ENCODE peak calls at places on chromosome 1, in five cellular contexts. One of them, this sample, is unnamed.
A peak's percentile ranks its signal among the peaks of the same experiment; 100 is the strongest.

GRCh38 chr1:208093754-208094719 is 150.1 kb downstream of the PLXNA2 start:
- DNase-seq in NCI-H1105 treated with DMSO at 0.1 percent for 48 hours: peak; percentile 62
- DNase-seq in PC-3: peak; percentile 72
- DNase-seq in activated T-helper 1 cell treated with Interleukin-2 at 50 U/mL for 16 hours: peak; percentile 7
- DNase-seq in NCI-H446: peak; percentile 67
- DNase-seq in this sample: peak; percentile 15

GRCh38 chr1:97901017-97901658 is 19.7 kb downstream of the DPYD start:
- DNase-seq in NCI-H1105 treated with DMSO at 0.1 percent for 48 hours: no peak
- DNase-seq in PC-3: no peak
- DNase-seq in NCI-H446: no peak
- DNase-seq in activated T-helper 1 cell treated with Interleukin-2 at 50 U/mL for 16 hours: no peak
- DNase-seq in this sample: peak; percentile 77

GRCh38 chr1:41672173-41672572 is 187.7 kb upstream of the EDN2 start:
- DNase-seq in activated T-helper 1 cell treated with Interleukin-2 at 50 U/mL for 16 hours: no peak
- DNase-seq in NCI-H1105 treated with DMSO at 0.1 percent for 48 hours: no peak
- DNase-seq in PC-3: peak; percentile 94
- DNase-seq in NCI-H446: no peak
- DNase-seq in this sample: no peak

GRCh38 chr1:77899647-77900320 is 11.4 kb downstream of the NEXN start:
- DNase-seq in activated T-helper 1 cell treated with Interleukin-2 at 50 U/mL for 16 hours: no peak
- DNase-seq in NCI-H446: no peak
- DNase-seq in PC-3: peak; percentile 65
- DNase-seq in NCI-H1105 treated with DMSO at 0.1 percent for 48 hours: no peak
- DNase-seq in this sample: peak; percentile 62

GRCh38 chr1:98399219-98399618 is 262.3 kb upstream of the SNX7 start:
- DNase-seq in NCI-H1105 treated with DMSO at 0.1 percent for 48 hours: no peak
- DNase-seq in NCI-H446: no peak
- DNase-seq in PC-3: no peak
- DNase-seq in activated T-helper 1 cell treated with Interleukin-2 at 50 U/mL for 16 hours: no peak
- DNase-seq in this sample: peak; percentile 38

GRCh38 chr1:5843521-5844096 is 148.6 kb downstream of the NPHP4 start:
- DNase-seq in NCI-H1105 treated with DMSO at 0.1 percent for 48 hours: no peak
- DNase-seq in activated T-helper 1 cell treated with Interleukin-2 at 50 U/mL for 16 hours: no peak
- DNase-seq in PC-3: no peak
- DNase-seq in NCI-H446: no peak
- DNase-seq in this sample: no peak

GRCh38 chr1:207885129-207886032 is 25.5 kb downstream of the CD34 start:
- DNase-seq in activated T-helper 1 cell treated with Interleukin-2 at 50 U/mL for 16 hours: peak; percentile 53
- DNase-seq in PC-3: peak; percentile 90
- DNase-seq in NCI-H1105 treated with DMSO at 0.1 percent for 48 hours: peak; percentile 77
- DNase-seq in NCI-H446: peak; percentile 95
- DNase-seq in this sample: peak; percentile 81

GRCh38 chr1:156664046-156664948 is 12.9 kb downstream of the NES start:
- DNase-seq in PC-3: no peak
- DNase-seq in NCI-H1105 treated with DMSO at 0.1 percent for 48 hours: no peak
- DNase-seq in NCI-H446: no peak
- DNase-seq in activated T-helper 1 cell treated with Interleukin-2 at 50 U/mL for 16 hours: no peak
- DNase-seq in this sample: peak; percentile 55

GRCh38 chr1:212309967-212310366 is 24.8 kb downstream of the PPP2R5A start:
- DNase-seq in NCI-H446: no peak
- DNase-seq in NCI-H1105 treated with DMSO at 0.1 percent for 48 hours: no peak
- DNase-seq in activated T-helper 1 cell treated with Interleukin-2 at 50 U/mL for 16 hours: no peak
- DNase-seq in PC-3: no peak
- DNase-seq in this sample: no peak

GRCh38 chr1:85584264-85584781 is 3.8 kb downstream of the CCN1 start:
- DNase-seq in NCI-H1105 treated with DMSO at 0.1 percent for 48 hours: no peak
- DNase-seq in NCI-H446: no peak
- DNase-seq in PC-3: peak; percentile 90
- DNase-seq in activated T-helper 1 cell treated with Interleukin-2 at 50 U/mL for 16 hours: no peak
- DNase-seq in this sample: peak; percentile 86

GRCh38 chr1:8706995-8707396 is 110.4 kb downstream of the RERE start:
- DNase-seq in activated T-helper 1 cell treated with Interleukin-2 at 50 U/mL for 16 hours: no peak
- DNase-seq in NCI-H446: peak; percentile 92
- DNase-seq in PC-3: no peak
- DNase-seq in NCI-H1105 treated with DMSO at 0.1 percent for 48 hours: peak; percentile 98
- DNase-seq in this sample: no peak

GRCh38 chr1:40270152-40270834 is 12.3 kb downstream of the ZMPSTE24 start:
- DNase-seq in NCI-H446: no peak
- DNase-seq in NCI-H1105 treated with DMSO at 0.1 percent for 48 hours: no peak
- DNase-seq in PC-3: peak; percentile 24
- DNase-seq in activated T-helper 1 cell treated with Interleukin-2 at 50 U/mL for 16 hours: no peak
- DNase-seq in this sample: peak; percentile 49

GRCh38 chr1:17676387-17677060 is 78.6 kb upstream of the ACTL8 start:
- DNase-seq in NCI-H446: peak; percentile 33
- DNase-seq in activated T-helper 1 cell treated with Interleukin-2 at 50 U/mL for 16 hours: no peak
- DNase-seq in NCI-H1105 treated with DMSO at 0.1 percent for 48 hours: no peak
- DNase-seq in PC-3: no peak
- DNase-seq in this sample: no peak

GRCh38 chr1:28328228-28328648 is 602 bp upstream of the MED18 start:
- DNase-seq in NCI-H1105 treated with DMSO at 0.1 percent for 48 hours: no peak
- DNase-seq in PC-3: no peak
- DNase-seq in activated T-helper 1 cell treated with Interleukin-2 at 50 U/mL for 16 hours: no peak
- DNase-seq in NCI-H446: no peak
- DNase-seq in this sample: no peak

GRCh38 chr1:60130703-60131102 is 57.1 kb upstream of the C1orf87 start:
- DNase-seq in PC-3: peak; percentile 4
- DNase-seq in activated T-helper 1 cell treated with Interleukin-2 at 50 U/mL for 16 hours: no peak
- DNase-seq in NCI-H446: peak; percentile 31
- DNase-seq in NCI-H1105 treated with DMSO at 0.1 percent for 48 hours: no peak
- DNase-seq in this sample: no peak

GRCh38 chr1:17903386-17903785 is 148.3 kb downstream of the ACTL8 start:
- DNase-seq in PC-3: no peak
- DNase-seq in NCI-H1105 treated with DMSO at 0.1 percent for 48 hours: no peak
- DNase-seq in activated T-helper 1 cell treated with Interleukin-2 at 50 U/mL for 16 hours: no peak
- DNase-seq in NCI-H446: no peak
- DNase-seq in this sample: no peak

GRCh38 chr1:182616130-182617074 is 12.2 kb upstream of the RGS16 start:
- DNase-seq in activated T-helper 1 cell treated with Interleukin-2 at 50 U/mL for 16 hours: peak; percentile 76
- DNase-seq in NCI-H1105 treated with DMSO at 0.1 percent for 48 hours: peak; percentile 91
- DNase-seq in PC-3: no peak
- DNase-seq in NCI-H446: peak; percentile 98
- DNase-seq in this sample: no peak

GRCh38 chr1:170253180-170253579 is 107.4 kb downstream of the NTMT2 start:
- DNase-seq in PC-3: no peak
- DNase-seq in activated T-helper 1 cell treated with Interleukin-2 at 50 U/mL for 16 hours: no peak
- DNase-seq in NCI-H1105 treated with DMSO at 0.1 percent for 48 hours: no peak
- DNase-seq in NCI-H446: no peak
- DNase-seq in this sample: no peak

GRCh38 chr1:116942344-116942743 is 32.6 kb downstream of the PTGFRN start:
- DNase-seq in activated T-helper 1 cell treated with Interleukin-2 at 50 U/mL for 16 hours: no peak
- DNase-seq in NCI-H446: no peak
- DNase-seq in NCI-H1105 treated with DMSO at 0.1 percent for 48 hours: no peak
- DNase-seq in PC-3: no peak
- DNase-seq in this sample: no peak

GRCh38 chr1:206809504-206810084 is 37.3 kb upstream of the IL10 start:
- DNase-seq in NCI-H446: peak; percentile 37
- DNase-seq in activated T-helper 1 cell treated with Interleukin-2 at 50 U/mL for 16 hours: no peak
- DNase-seq in PC-3: peak; percentile 82
- DNase-seq in NCI-H1105 treated with DMSO at 0.1 percent for 48 hours: peak; percentile 40
- DNase-seq in this sample: peak; percentile 55

GRCh38 chr1:27307851-27308598 is 13.9 kb upstream of the TMEM222 start:
- DNase-seq in NCI-H446: no peak
- DNase-seq in NCI-H1105 treated with DMSO at 0.1 percent for 48 hours: no peak
- DNase-seq in PC-3: no peak
- DNase-seq in activated T-helper 1 cell treated with Interleukin-2 at 50 U/mL for 16 hours: no peak
- DNase-seq in this sample: no peak

GRCh38 chr1:83761084-83761760 is 237.7 kb downstream of the TTLL7 start:
- DNase-seq in activated T-helper 1 cell treated with Interleukin-2 at 50 U/mL for 16 hours: no peak
- DNase-seq in NCI-H1105 treated with DMSO at 0.1 percent for 48 hours: no peak
- DNase-seq in PC-3: no peak
- DNase-seq in NCI-H446: no peak
- DNase-seq in this sample: no peak

GRCh38 chr1:182761396-182762395 is 27.9 kb upstream of the NPL start:
- DNase-seq in NCI-H446: peak; percentile 70
- DNase-seq in NCI-H1105 treated with DMSO at 0.1 percent for 48 hours: peak; percentile 24
- DNase-seq in activated T-helper 1 cell treated with Interleukin-2 at 50 U/mL for 16 hours: no peak
- DNase-seq in PC-3: no peak
- DNase-seq in this sample: no peak

GRCh38 chr1:158969166-158969565 is 37.8 kb downstream of the PYHIN1 start:
- DNase-seq in activated T-helper 1 cell treated with Interleukin-2 at 50 U/mL for 16 hours: no peak
- DNase-seq in PC-3: no peak
- DNase-seq in NCI-H1105 treated with DMSO at 0.1 percent for 48 hours: no peak
- DNase-seq in NCI-H446: no peak
- DNase-seq in this sample: no peak

GRCh38 chr1:98468111-98468717 is 193.3 kb upstream of the SNX7 start:
- DNase-seq in NCI-H1105 treated with DMSO at 0.1 percent for 48 hours: peak; percentile 62
- DNase-seq in activated T-helper 1 cell treated with Interleukin-2 at 50 U/mL for 16 hours: no peak
- DNase-seq in PC-3: peak; percentile 89
- DNase-seq in NCI-H446: peak; percentile 87
- DNase-seq in this sample: peak; percentile 52

GRCh38 chr1:12776801-12777557 is 3.4 kb downstream of the PRAMEF12 start:
- DNase-seq in PC-3: no peak
- DNase-seq in NCI-H446: no peak
- DNase-seq in NCI-H1105 treated with DMSO at 0.1 percent for 48 hours: no peak
- DNase-seq in activated T-helper 1 cell treated with Interleukin-2 at 50 U/mL for 16 hours: no peak
- DNase-seq in this sample: no peak

GRCh38 chr1:111990878-111991760 is 1.7 kb upstream of the KCND3 start:
- DNase-seq in activated T-helper 1 cell treated with Interleukin-2 at 50 U/mL for 16 hours: no peak
- DNase-seq in PC-3: peak; percentile 46
- DNase-seq in NCI-H1105 treated with DMSO at 0.1 percent for 48 hours: peak; percentile 92
- DNase-seq in NCI-H446: peak; percentile 92
- DNase-seq in this sample: peak; percentile 14

GRCh38 chr1:39819091-39819812 is 30.6 kb upstream of the BMP8B start:
- DNase-seq in activated T-helper 1 cell treated with Interleukin-2 at 50 U/mL for 16 hours: no peak
- DNase-seq in NCI-H446: no peak
- DNase-seq in PC-3: no peak
- DNase-seq in NCI-H1105 treated with DMSO at 0.1 percent for 48 hours: no peak
- DNase-seq in this sample: no peak

GRCh38 chr1:34113887-34114286 is 51.1 kb downstream of the CSMD2 start:
- DNase-seq in NCI-H1105 treated with DMSO at 0.1 percent for 48 hours: peak; percentile 46
- DNase-seq in PC-3: peak; percentile 45
- DNase-seq in activated T-helper 1 cell treated with Interleukin-2 at 50 U/mL for 16 hours: no peak
- DNase-seq in NCI-H446: peak; percentile 13
- DNase-seq in this sample: no peak

GRCh38 chr1:15834406-15835204 is 12.9 kb upstream of the SPEN start:
- DNase-seq in NCI-H1105 treated with DMSO at 0.1 percent for 48 hours: peak; percentile 98
- DNase-seq in PC-3: peak; percentile 91
- DNase-seq in activated T-helper 1 cell treated with Interleukin-2 at 50 U/mL for 16 hours: peak; percentile 85
- DNase-seq in NCI-H446: peak; percentile 97
- DNase-seq in this sample: peak; percentile 87

GRCh38 chr1:176515310-176515709 is 52.3 kb downstream of the PAPPA2 start:
- DNase-seq in activated T-helper 1 cell treated with Interleukin-2 at 50 U/mL for 16 hours: no peak
- DNase-seq in PC-3: peak; percentile 71
- DNase-seq in NCI-H446: peak; percentile 69
- DNase-seq in NCI-H1105 treated with DMSO at 0.1 percent for 48 hours: peak; percentile 34
- DNase-seq in this sample: peak; percentile 52

GRCh38 chr1:8217011-8217711 is 100.8 kb upstream of the SLC45A1 start:
- DNase-seq in NCI-H446: no peak
- DNase-seq in NCI-H1105 treated with DMSO at 0.1 percent for 48 hours: no peak
- DNase-seq in activated T-helper 1 cell treated with Interleukin-2 at 50 U/mL for 16 hours: no peak
- DNase-seq in PC-3: no peak
- DNase-seq in this sample: no peak

GRCh38 chr1:82759035-82759434 is 958.3 kb downstream of the ADGRL2 start:
- DNase-seq in activated T-helper 1 cell treated with Interleukin-2 at 50 U/mL for 16 hours: no peak
- DNase-seq in NCI-H446: no peak
- DNase-seq in NCI-H1105 treated with DMSO at 0.1 percent for 48 hours: no peak
- DNase-seq in PC-3: peak; percentile 44
- DNase-seq in this sample: no peak

GRCh38 chr1:154344977-154345837 is 19.9 kb downstream of the ATP8B2 start:
- DNase-seq in NCI-H446: peak; percentile 30
- DNase-seq in PC-3: peak; percentile 67
- DNase-seq in NCI-H1105 treated with DMSO at 0.1 percent for 48 hours: no peak
- DNase-seq in activated T-helper 1 cell treated with Interleukin-2 at 50 U/mL for 16 hours: peak; percentile 65
- DNase-seq in this sample: peak; percentile 32

GRCh38 chr1:99180343-99180808 is 83.9 kb upstream of the PLPPR4 start:
- DNase-seq in NCI-H1105 treated with DMSO at 0.1 percent for 48 hours: peak; percentile 96
- DNase-seq in activated T-helper 1 cell treated with Interleukin-2 at 50 U/mL for 16 hours: peak; percentile 21
- DNase-seq in PC-3: peak; percentile 90
- DNase-seq in NCI-H446: peak; percentile 95
- DNase-seq in this sample: peak; percentile 69

GRCh38 chr1:186865253-186865652 is 36.5 kb downstream of the PLA2G4A start:
- DNase-seq in PC-3: no peak
- DNase-seq in activated T-helper 1 cell treated with Interleukin-2 at 50 U/mL for 16 hours: no peak
- DNase-seq in NCI-H1105 treated with DMSO at 0.1 percent for 48 hours: no peak
- DNase-seq in NCI-H446: no peak
- DNase-seq in this sample: no peak

GRCh38 chr1:193183019-193183643 is 3.3 kb downstream of the B3GALT2 start:
- DNase-seq in PC-3: peak; percentile 69
- DNase-seq in NCI-H1105 treated with DMSO at 0.1 percent for 48 hours: peak; percentile 65
- DNase-seq in activated T-helper 1 cell treated with Interleukin-2 at 50 U/mL for 16 hours: no peak
- DNase-seq in NCI-H446: peak; percentile 80
- DNase-seq in this sample: peak; percentile 47

GRCh38 chr1:241532864-241533263 is 686 bp downstream of the KMO start:
- DNase-seq in NCI-H1105 treated with DMSO at 0.1 percent for 48 hours: no peak
- DNase-seq in activated T-helper 1 cell treated with Interleukin-2 at 50 U/mL for 16 hours: no peak
- DNase-seq in NCI-H446: no peak
- DNase-seq in PC-3: no peak
- DNase-seq in this sample: no peak

This sample was measured in HCEC 1CT.